ENCODE peak calls at places on chromosomes 4 and X, in eight cellular contexts. J is T-helper 17 cell; W is ovary; Z is central memory CD8-positive, alpha-beta T cell; L is stimulated activated CD8-positive, alpha-beta memory T cell treated with anti-CD3 and anti-CD28 coated beads, Interleukin-15, amount 100 ng/mL, for 48 hours; H is coronary artery; U is HFFc6; X is natural killer cell. O is an unnamed sample.

GRCh38 chr4:180057891-180058643 is 2185.1 kb upstream of the TENM3 start:
- DNase-seq in W (no peak), J (no peak), X (no peak), Z (no peak), H (no peak), U (no peak), L (no peak), O (no peak)

GRCh38 chrX:103685396-103685795 is 1.1 kb downstream of the MORF4L2 start:
- DNase-seq in X (no peak), Z (no peak), J (no peak), W (no peak), H (no peak), L (no peak), U (no peak), O (no peak)

GRCh38 chrX:14641681-14642655 is 112.6 kb downstream of the GLRA2 start:
- DNase-seq in J (no peak), U (no peak), W (no peak), H (no peak), Z (no peak), X (no peak), L (no peak), O (no peak)

GRCh38 chr4:146029939-146030710 is 91.5 kb upstream of the ZNF827 start:
- DNase-seq in W (no peak), L (peak), U (no peak), Z (no peak), X (no peak), J (no peak), H (no peak), O (peak)

GRCh38 chrX:97898798-97899197 is 1015.1 kb downstream of the RPA4 start:
- DNase-seq in W (no peak), L (no peak), J (no peak), Z (no peak), H (no peak), U (peak), X (no peak), O (no peak)

GRCh38 chrX:46168254-46168653 is 377.0 kb downstream of the ZNF674 start:
- DNase-seq in W (no peak), Z (no peak), H (no peak), L (no peak), U (no peak), J (no peak), X (no peak), O (no peak)

GRCh38 chrX:78886550-78886949 is 58.6 kb upstream of the P2RY10 start:
- DNase-seq in H (no peak), X (no peak), L (no peak), J (no peak), Z (no peak), U (peak), W (no peak), O (no peak)

GRCh38 chrX:70039758-70040157 is 10.0 kb downstream of the AWAT2 start:
- DNase-seq in L (no peak), W (no peak), U (peak), X (no peak), J (no peak), Z (no peak), H (no peak), O (no peak)

GRCh38 chr4:92304636-92305035 is 870 bp downstream of the GRID2 start:
- DNase-seq in Z (no peak), X (no peak), H (no peak), L (no peak), W (no peak), J (no peak), U (no peak), O (no peak)

GRCh38 chr4:177308842-177309524 is 691 bp upstream of the NEIL3 start:
- DNase-seq in J (no peak), W (no peak), L (no peak), X (no peak), U (no peak), Z (no peak), H (no peak), O (no peak)

GRCh38 chrX:103248553-103248952 is 6.4 kb downstream of the TCEAL8 start:
- DNase-seq in W (no peak), Z (no peak), H (no peak), X (no peak), U (no peak), J (no peak), L (no peak), O (no peak)

GRCh38 chrX:26909728-26910127 is 553.4 kb downstream of the PPP4R3C start:
- DNase-seq in J (no peak), L (no peak), Z (no peak), X (no peak), H (no peak), U (no peak), W (no peak), O (no peak)

GRCh38 chrX:74521961-74522833 is 92.2 kb downstream of the RLIM start:
- DNase-seq in U (peak), Z (no peak), H (no peak), W (peak), X (no peak), L (no peak), J (no peak), O (no peak)

GRCh38 chr4:3384771-3385701 is 56.7 kb upstream of the HGFAC start:
- DNase-seq in H (peak), W (peak), X (no peak), J (no peak), U (no peak), Z (no peak), L (no peak), O (no peak)

GRCh38 chr4:1983846-1984405 is 24.8 kb downstream of the NELFA start:
- DNase-seq in Z (no peak), W (no peak), H (peak), J (no peak), L (no peak), U (no peak), X (no peak), O (no peak)

GRCh38 chr4:73740353-73740778 is at the start of gene CXCL8:
- DNase-seq in Z (no peak), W (peak), L (no peak), H (no peak), X (no peak), J (no peak), U (peak), O (no peak)

GRCh38 chr4:99655315-99656081 is 2.1 kb downstream of the C4orf54 start:
- DNase-seq in Z (no peak), H (no peak), W (peak), L (no peak), U (peak), X (no peak), J (no peak), O (no peak)

GRCh38 chr4:6017030-6017429 is 1.2 kb downstream of the C4orf50 start:
- DNase-seq in J (no peak), Z (no peak), U (no peak), H (no peak), L (no peak), X (no peak), W (no peak), O (no peak)

GRCh38 chr4:160514126-160514525 is 1411.2 kb downstream of the RAPGEF2 start:
- DNase-seq in J (no peak), W (no peak), Z (no peak), L (no peak), H (no peak), U (no peak), X (no peak), O (no peak)

GRCh38 chr4:102263024-102263787 is 82.1 kb downstream of the SLC39A8 start:
- DNase-seq in W (no peak), U (peak), Z (no peak), J (no peak), L (no peak), X (no peak), H (no peak), O (peak)

GRCh38 chrX:72095370-72095769 is 36.3 kb downstream of the RTL5 start:
- DNase-seq in Z (no peak), H (no peak), X (no peak), L (no peak), J (no peak), U (no peak), W (no peak), O (no peak)

O was measured in GM12864.